ENCODE peak calls at places on chromosomes 13 and 19, in ten cellular contexts. One of them, this sample, is unnamed.

GRCh38 chr13:24075137-24075975 is 85.2 kb upstream of the SPATA13 start:
- DNase-seq in cardiac muscle cell: no peak
- DNase-seq in GM23248: peak; percentile 59
- DNase-seq in breast epithelium: no peak
- DNase-seq in K562: no peak
- DNase-seq in keratinocyte: no peak
- DNase-seq in CD8-positive, alpha-beta T cell: no peak
- DNase-seq in SK-N-SH: no peak
- DNase-seq in heart right ventricle: no peak
- DNase-seq in ascending aorta: no peak
- DNase-seq in this sample: no peak

GRCh38 chr19:5968431-5969373 is 9.2 kb downstream of the RANBP3 start:
- DNase-seq in GM23248: no peak
- DNase-seq in breast epithelium: no peak
- DNase-seq in cardiac muscle cell: no peak
- DNase-seq in ascending aorta: no peak
- DNase-seq in heart right ventricle: no peak
- DNase-seq in keratinocyte: no peak
- DNase-seq in SK-N-SH: no peak
- DNase-seq in CD8-positive, alpha-beta T cell: no peak
- DNase-seq in K562: no peak
- DNase-seq in this sample: peak; percentile 48

GRCh38 chr19:47613165-47614146 is 4.5 kb downstream of the BICRA start:
- DNase-seq in breast epithelium: peak; percentile 30
- DNase-seq in SK-N-SH: peak; percentile 51
- DNase-seq in keratinocyte: no peak
- DNase-seq in GM23248: peak; percentile 88
- DNase-seq in cardiac muscle cell: peak; percentile 60
- DNase-seq in K562: no peak
- DNase-seq in CD8-positive, alpha-beta T cell: no peak
- DNase-seq in heart right ventricle: no peak
- DNase-seq in ascending aorta: no peak
- DNase-seq in this sample: no peak

GRCh38 chr19:35889370-35890112 is 10.8 kb downstream of the NFKBID start:
- DNase-seq in ascending aorta: no peak
- DNase-seq in cardiac muscle cell: no peak
- DNase-seq in GM23248: no peak
- DNase-seq in CD8-positive, alpha-beta T cell: no peak
- DNase-seq in K562: no peak
- DNase-seq in SK-N-SH: no peak
- DNase-seq in breast epithelium: no peak
- DNase-seq in heart right ventricle: no peak
- DNase-seq in keratinocyte: no peak
- DNase-seq in this sample: no peak

GRCh38 chr13:98293103-98293502 is 116.0 kb upstream of the RNF113B start:
- DNase-seq in SK-N-SH: no peak
- DNase-seq in CD8-positive, alpha-beta T cell: no peak
- DNase-seq in heart right ventricle: no peak
- DNase-seq in cardiac muscle cell: no peak
- DNase-seq in breast epithelium: peak; percentile 39
- DNase-seq in GM23248: no peak
- DNase-seq in keratinocyte: no peak
- DNase-seq in K562: no peak
- DNase-seq in ascending aorta: no peak
- DNase-seq in this sample: no peak

GRCh38 chr13:51714663-51715168 is 89.2 kb downstream of the DHRS12 start:
- DNase-seq in ascending aorta: no peak
- DNase-seq in heart right ventricle: no peak
- DNase-seq in cardiac muscle cell: no peak
- DNase-seq in SK-N-SH: no peak
- DNase-seq in keratinocyte: peak; percentile 83
- DNase-seq in CD8-positive, alpha-beta T cell: no peak
- DNase-seq in K562: no peak
- DNase-seq in GM23248: peak; percentile 75
- DNase-seq in breast epithelium: no peak
- DNase-seq in this sample: no peak

GRCh38 chr13:43196171-43196611 is 172.8 kb downstream of the DNAJC15 start:
- DNase-seq in CD8-positive, alpha-beta T cell: no peak
- DNase-seq in ascending aorta: no peak
- DNase-seq in heart right ventricle: peak; percentile 16
- DNase-seq in keratinocyte: no peak
- DNase-seq in SK-N-SH: peak; percentile 70
- DNase-seq in K562: no peak
- DNase-seq in cardiac muscle cell: peak; percentile 19
- DNase-seq in GM23248: peak; percentile 16
- DNase-seq in breast epithelium: no peak
- DNase-seq in this sample: no peak

GRCh38 chr13:59728896-59729545 is 434.7 kb downstream of the DIAPH3 start:
- DNase-seq in CD8-positive, alpha-beta T cell: no peak
- DNase-seq in keratinocyte: no peak
- DNase-seq in K562: no peak
- DNase-seq in SK-N-SH: peak; percentile 56
- DNase-seq in cardiac muscle cell: no peak
- DNase-seq in breast epithelium: no peak
- DNase-seq in heart right ventricle: no peak
- DNase-seq in GM23248: no peak
- DNase-seq in ascending aorta: no peak
- DNase-seq in this sample: no peak

GRCh38 chr19:43782311-43782660 is 1.5 kb upstream of the KCNN4 start:
- DNase-seq in SK-N-SH: no peak
- DNase-seq in CD8-positive, alpha-beta T cell: no peak
- DNase-seq in keratinocyte: no peak
- DNase-seq in K562: no peak
- DNase-seq in GM23248: no peak
- DNase-seq in breast epithelium: no peak
- DNase-seq in ascending aorta: no peak
- DNase-seq in heart right ventricle: no peak
- DNase-seq in cardiac muscle cell: no peak
- DNase-seq in this sample: no peak

GRCh38 chr13:43307921-43308433 is 284.6 kb downstream of the DNAJC15 start:
- DNase-seq in K562: no peak
- DNase-seq in ascending aorta: peak; percentile 75
- DNase-seq in GM23248: peak; percentile 81
- DNase-seq in breast epithelium: peak; percentile 60
- DNase-seq in cardiac muscle cell: peak; percentile 80
- DNase-seq in SK-N-SH: peak; percentile 71
- DNase-seq in keratinocyte: peak; percentile 7
- DNase-seq in CD8-positive, alpha-beta T cell: no peak
- DNase-seq in heart right ventricle: peak; percentile 80
- DNase-seq in this sample: peak; percentile 50

GRCh38 chr13:48806522-48806921 is 152.8 kb downstream of the CYSLTR2 start:
- DNase-seq in heart right ventricle: no peak
- DNase-seq in GM23248: no peak
- DNase-seq in K562: no peak
- DNase-seq in CD8-positive, alpha-beta T cell: no peak
- DNase-seq in ascending aorta: no peak
- DNase-seq in keratinocyte: no peak
- DNase-seq in cardiac muscle cell: no peak
- DNase-seq in SK-N-SH: no peak
- DNase-seq in breast epithelium: no peak
- DNase-seq in this sample: no peak

GRCh38 chr13:51230473-51231105 is 8.4 kb downstream of the FAM124A start:
- DNase-seq in CD8-positive, alpha-beta T cell: no peak
- DNase-seq in K562: no peak
- DNase-seq in keratinocyte: no peak
- DNase-seq in cardiac muscle cell: peak; percentile 38
- DNase-seq in ascending aorta: peak; percentile 71
- DNase-seq in breast epithelium: peak; percentile 28
- DNase-seq in SK-N-SH: no peak
- DNase-seq in GM23248: peak; percentile 58
- DNase-seq in heart right ventricle: peak; percentile 43
- DNase-seq in this sample: no peak

GRCh38 chr19:48332351-48332661 is 7.0 kb downstream of the EMP3 start:
- DNase-seq in ascending aorta: no peak
- DNase-seq in SK-N-SH: no peak
- DNase-seq in CD8-positive, alpha-beta T cell: no peak
- DNase-seq in keratinocyte: no peak
- DNase-seq in cardiac muscle cell: no peak
- DNase-seq in breast epithelium: no peak
- DNase-seq in heart right ventricle: no peak
- DNase-seq in GM23248: no peak
- DNase-seq in K562: no peak
- DNase-seq in this sample: no peak

GRCh38 chr19:23116802-23117571 is at the start of gene ZNF730:
- DNase-seq in K562: peak; percentile 39
- DNase-seq in breast epithelium: no peak
- DNase-seq in GM23248: peak; percentile 78
- DNase-seq in CD8-positive, alpha-beta T cell: peak; percentile 62
- DNase-seq in heart right ventricle: peak; percentile 37
- DNase-seq in ascending aorta: no peak
- DNase-seq in SK-N-SH: peak; percentile 85
- DNase-seq in keratinocyte: no peak
- DNase-seq in cardiac muscle cell: peak; percentile 88
- DNase-seq in this sample: peak; percentile 98

GRCh38 chr19:54560881-54561385 is 12.7 kb upstream of the LILRA2 start:
- DNase-seq in heart right ventricle: no peak
- DNase-seq in K562: no peak
- DNase-seq in cardiac muscle cell: no peak
- DNase-seq in ascending aorta: no peak
- DNase-seq in CD8-positive, alpha-beta T cell: no peak
- DNase-seq in GM23248: peak; percentile 5
- DNase-seq in SK-N-SH: no peak
- DNase-seq in breast epithelium: no peak
- DNase-seq in keratinocyte: no peak
- DNase-seq in this sample: no peak

GRCh38 chr19:5060591-5061339 is 91.9 kb downstream of the KDM4B start:
- DNase-seq in breast epithelium: no peak
- DNase-seq in GM23248: no peak
- DNase-seq in K562: no peak
- DNase-seq in keratinocyte: no peak
- DNase-seq in ascending aorta: no peak
- DNase-seq in heart right ventricle: no peak
- DNase-seq in cardiac muscle cell: no peak
- DNase-seq in SK-N-SH: no peak
- DNase-seq in CD8-positive, alpha-beta T cell: no peak
- DNase-seq in this sample: no peak

DNA sequence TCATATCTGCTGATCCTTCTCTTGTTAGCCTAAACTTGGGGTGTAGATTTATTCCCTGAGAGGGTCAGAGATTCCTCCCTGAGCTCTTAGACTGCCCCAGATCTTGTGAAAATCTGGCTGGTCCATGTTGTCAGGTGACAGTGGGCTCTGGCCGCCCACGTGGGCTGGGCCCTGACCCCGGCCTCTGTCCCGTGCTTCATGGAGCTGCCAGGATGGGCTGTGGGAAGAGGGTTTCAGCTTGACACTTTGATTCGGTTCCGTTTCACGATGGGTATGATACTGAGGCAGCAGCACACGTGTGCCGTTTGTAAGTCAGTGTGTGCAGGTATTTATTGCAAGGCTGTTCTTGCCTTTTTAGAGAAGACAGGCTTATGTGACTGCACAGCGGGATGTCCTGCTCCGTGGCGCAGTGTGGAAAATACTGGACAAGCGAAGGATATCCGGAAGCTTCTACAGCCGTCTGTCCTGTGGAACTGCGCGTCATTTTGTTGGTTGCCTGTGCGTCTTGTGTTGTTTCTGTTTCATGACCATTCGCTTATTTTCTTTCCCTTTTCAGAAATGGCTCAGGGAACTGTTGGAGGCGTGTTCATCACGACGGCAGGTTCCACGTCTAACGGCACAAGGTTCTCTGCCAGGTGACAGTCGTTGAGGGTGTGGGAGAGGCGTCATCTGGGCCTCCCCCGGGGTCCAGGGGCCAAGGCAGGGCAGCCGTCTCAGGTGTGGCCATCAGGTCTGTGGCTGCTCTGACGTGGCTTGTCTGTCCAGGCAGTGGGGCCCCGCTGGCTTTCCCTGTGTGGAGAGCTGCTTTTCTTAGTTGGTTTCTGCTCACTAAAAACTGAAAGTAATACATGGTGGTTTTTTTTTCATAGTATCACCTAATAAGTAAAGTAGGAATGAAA is 20.5 kb downstream of the ATP4B start:
- DNase-seq in cardiac muscle cell: no peak
- DNase-seq in SK-N-SH: no peak
- DNase-seq in ascending aorta: peak; percentile 48
- DNase-seq in heart right ventricle: no peak
- DNase-seq in K562: no peak
- DNase-seq in breast epithelium: no peak
- DNase-seq in CD8-positive, alpha-beta T cell: no peak
- DNase-seq in GM23248: no peak
- DNase-seq in keratinocyte: no peak
- DNase-seq in this sample: no peak
- H3K36me3 ChIP-seq in cardiac muscle cell: peaks cover 42% of the 10 kb centered on the region
- H3K36me3 ChIP-seq in SK-N-SH: peaks cover 42% of the 10 kb centered on the region
- H3K36me3 ChIP-seq in ascending aorta: peaks cover 45% of the 10 kb centered on the region
- H3K36me3 ChIP-seq in heart right ventricle: peaks cover 4% of the 10 kb centered on the region
- H3K36me3 ChIP-seq in K562: peaks cover 89% of the 10 kb centered on the region
- H3K36me3 ChIP-seq in breast epithelium: no peaks in the 10 kb centered on the region
- H3K36me3 ChIP-seq in CD8-positive, alpha-beta T cell: peaks cover 21% of the 10 kb centered on the region
- H3K36me3 ChIP-seq in GM23248: peaks cover 31% of the 10 kb centered on the region
- H3K36me3 ChIP-seq in keratinocyte: peaks cover 50% of the 10 kb centered on the region
- H3K36me3 ChIP-seq in this sample: peaks cover 51% of the 10 kb centered on the region

GRCh38 chr19:2796659-2797266 is 11.5 kb downstream of the THOP1 start:
- DNase-seq in breast epithelium: no peak
- DNase-seq in ascending aorta: no peak
- DNase-seq in keratinocyte: no peak
- DNase-seq in heart right ventricle: peak; percentile 49
- DNase-seq in CD8-positive, alpha-beta T cell: no peak
- DNase-seq in K562: no peak
- DNase-seq in GM23248: no peak
- DNase-seq in cardiac muscle cell: no peak
- DNase-seq in SK-N-SH: no peak
- DNase-seq in this sample: no peak
- H3K36me3 ChIP-seq in breast epithelium: no peaks in the 10 kb centered on the region
- H3K36me3 ChIP-seq in ascending aorta: peaks cover 24% of the 10 kb centered on the region
- H3K36me3 ChIP-seq in keratinocyte: peaks cover 25% of the 10 kb centered on the region
- H3K36me3 ChIP-seq in heart right ventricle: no peaks in the 10 kb centered on the region
- H3K36me3 ChIP-seq in CD8-positive, alpha-beta T cell: no peaks in the 10 kb centered on the region
- H3K36me3 ChIP-seq in K562: peaks cover 90% of the 10 kb centered on the region
- H3K36me3 ChIP-seq in GM23248: no peaks in the 10 kb centered on the region
- H3K36me3 ChIP-seq in cardiac muscle cell: peaks cover 33% of the 10 kb centered on the region
- H3K36me3 ChIP-seq in SK-N-SH: peaks cover 11% of the 10 kb centered on the region
- H3K36me3 ChIP-seq in this sample: peaks cover 39% of the 10 kb centered on the region

GRCh38 chr19:12767666-12768065 is 7.7 kb downstream of the HOOK2 start:
- DNase-seq in heart right ventricle: no peak
- DNase-seq in GM23248: no peak
- DNase-seq in breast epithelium: no peak
- DNase-seq in CD8-positive, alpha-beta T cell: no peak
- DNase-seq in K562: no peak
- DNase-seq in ascending aorta: no peak
- DNase-seq in SK-N-SH: no peak
- DNase-seq in keratinocyte: no peak
- DNase-seq in cardiac muscle cell: no peak
- DNase-seq in this sample: no peak
- H3K36me3 ChIP-seq in heart right ventricle: no peaks in the 10 kb centered on the region
- H3K36me3 ChIP-seq in GM23248: no peaks in the 10 kb centered on the region
- H3K36me3 ChIP-seq in breast epithelium: no peaks in the 10 kb centered on the region
- H3K36me3 ChIP-seq in CD8-positive, alpha-beta T cell: no peaks in the 10 kb centered on the region
- H3K36me3 ChIP-seq in K562: peaks cover 6% of the 10 kb centered on the region
- H3K36me3 ChIP-seq in ascending aorta: peaks cover 23% of the 10 kb centered on the region
- H3K36me3 ChIP-seq in SK-N-SH: peaks cover 7% of the 10 kb centered on the region
- H3K36me3 ChIP-seq in keratinocyte: peaks cover 43% of the 10 kb centered on the region
- H3K36me3 ChIP-seq in cardiac muscle cell: no peaks in the 10 kb centered on the region
- H3K36me3 ChIP-seq in this sample: peaks cover 5% of the 10 kb centered on the region

DNA sequence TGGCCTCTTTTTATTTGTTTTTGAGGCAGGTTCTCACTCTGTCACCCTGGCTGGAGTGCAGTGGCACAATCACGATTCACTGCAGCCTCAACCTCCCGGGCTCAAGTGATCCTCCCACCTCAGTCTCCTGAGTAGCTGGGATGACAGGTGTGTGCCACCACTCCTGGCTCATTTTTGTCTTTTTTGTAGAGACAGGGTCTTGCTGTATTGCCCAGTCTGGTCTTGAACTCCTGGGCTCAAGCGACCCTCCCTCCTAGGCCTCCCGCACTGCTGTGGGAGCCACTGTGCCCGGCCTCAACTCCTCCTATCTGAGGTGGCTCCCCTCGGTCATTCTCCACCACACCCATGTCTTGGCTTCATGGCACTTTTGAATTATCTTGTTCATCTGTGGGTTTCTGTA is 8.0 kb downstream of the CKM start:
- DNase-seq in cardiac muscle cell: no peak
- DNase-seq in ascending aorta: no peak
- DNase-seq in keratinocyte: no peak
- DNase-seq in SK-N-SH: no peak
- DNase-seq in breast epithelium: no peak
- DNase-seq in heart right ventricle: no peak
- DNase-seq in GM23248: no peak
- DNase-seq in K562: no peak
- DNase-seq in CD8-positive, alpha-beta T cell: no peak
- DNase-seq in this sample: no peak
- H3K36me3 ChIP-seq in cardiac muscle cell: peaks cover 9% of the 10 kb centered on the region
- H3K36me3 ChIP-seq in ascending aorta: no peaks in the 10 kb centered on the region
- H3K36me3 ChIP-seq in keratinocyte: no peaks in the 10 kb centered on the region
- H3K36me3 ChIP-seq in SK-N-SH: no peaks in the 10 kb centered on the region
- H3K36me3 ChIP-seq in breast epithelium: no peaks in the 10 kb centered on the region
- H3K36me3 ChIP-seq in heart right ventricle: no peaks in the 10 kb centered on the region
- H3K36me3 ChIP-seq in GM23248: no peaks in the 10 kb centered on the region
- H3K36me3 ChIP-seq in K562: no peaks in the 10 kb centered on the region
- H3K36me3 ChIP-seq in CD8-positive, alpha-beta T cell: no peaks in the 10 kb centered on the region
- H3K36me3 ChIP-seq in this sample: no peaks in the 10 kb centered on the region

This sample was measured in Karpas-422.